ENCODE peak calls at places on chromosomes 5 and 9, in five cellular contexts. F, C, A, Q and O are unnamed samples.

GRCh38 chr5:170633235-170634041 is 129.6 kb downstream of the KCNIP1 start:
- DNase-seq in Q (no peak), A (no peak), C (no peak), F (peak), O (no peak)

GRCh38 chr5:176875783-176876505 is 23.2 kb downstream of the HK3 start:
- DNase-seq in F (no peak), C (no peak), Q (no peak), A (no peak), O (no peak)

GRCh38 chr5:123455640-123456039 is 32.4 kb upstream of the CEP120 start:
- DNase-seq in Q (peak), C (no peak), A (peak), F (no peak), O (peak)

GRCh38 chr5:67432601-67433000 is 236.0 kb upstream of the CD180 start:
- DNase-seq in A (no peak), C (no peak), F (no peak), Q (no peak), O (no peak)

GRCh38 chr9:122383992-122384461 is 13.2 kb downstream of the PTGS1 start:
- DNase-seq in Q (no peak), C (no peak), F (no peak), A (no peak), O (no peak)

GRCh38 chr5:160311491-160312138 is 749 bp downstream of the CCNJL start:
- DNase-seq in F (no peak), Q (no peak), C (no peak), A (no peak), O (no peak)

GRCh38 chr5:32443541-32444190 is 874 bp downstream of the ZFR start:
- DNase-seq in F (peak), C (peak), A (peak), Q (no peak), O (no peak)

GRCh38 chr5:122759310-122759709 is 15.6 kb upstream of the SNX2 start:
- DNase-seq in C (no peak), F (no peak), A (no peak), Q (no peak), O (no peak)

GRCh38 chr5:78295035-78295961 is 800 bp upstream of the AP3B1 start:
- DNase-seq in C (peak), A (peak), F (peak), Q (peak), O (peak)

GRCh38 chr5:55855509-55855908 is 4.4 kb downstream of the IL31RA start:
- DNase-seq in F (no peak), A (no peak), C (no peak), Q (no peak), O (no peak)

GRCh38 chr9:27870404-27870803 is 297.1 kb upstream of the C9orf72 start:
- DNase-seq in C (no peak), Q (no peak), A (no peak), F (no peak), O (no peak)

GRCh38 chr9:14361074-14361473 is 47.1 kb upstream of the NFIB start:
- DNase-seq in Q (no peak), C (no peak), A (no peak), F (no peak), O (no peak)

GRCh38 chr9:137583347-137583746 is 4.6 kb upstream of the DPH7 start:
- DNase-seq in Q (no peak), A (no peak), F (no peak), C (no peak), O (no peak)

GRCh38 chr9:11319477-11320060 is 706.8 kb upstream of the PTPRD start:
- DNase-seq in Q (peak), F (no peak), C (no peak), A (no peak), O (peak)

GRCh38 chr5:42569325-42569724 is 146.1 kb downstream of the GHR start:
- DNase-seq in C (no peak), A (no peak), F (no peak), Q (no peak), O (no peak)

GRCh38 chr5:116291271-116291670 is 206.4 kb downstream of the COMMD10 start:
- DNase-seq in Q (no peak), F (no peak), C (no peak), A (no peak), O (no peak)

GRCh38 chr5:16995372-16995771 is 59.3 kb upstream of the MYO10 start:
- DNase-seq in F (no peak), C (no peak), A (no peak), Q (no peak), O (no peak)

GRCh38 chr5:175718401-175719108 is 60.7 kb downstream of the HRH2 start:
- DNase-seq in C (peak), A (no peak), Q (peak), F (no peak), O (peak)

GRCh38 chr9:110257097-110257955 is 1.0 kb upstream of the TXN start:
- DNase-seq in F (no peak), A (no peak), Q (peak), C (no peak), O (no peak)

GRCh38 chr9:124562328-124562727 is 55.1 kb upstream of the NR5A1 start:
- DNase-seq in C (no peak), F (no peak), A (no peak), Q (no peak), O (no peak)

GRCh38 chr5:180179399-180180197 is 29.4 kb downstream of the RASGEF1C start:
- DNase-seq in Q (no peak), F (no peak), A (no peak), C (no peak), O (no peak)

GRCh38 chr5:86329318-86329717 is 288.4 kb upstream of the COX7C start:
- DNase-seq in F (no peak), Q (no peak), C (no peak), A (no peak), O (no peak)

GRCh38 chr5:167065784-167066183 is 1225.7 kb upstream of the WWC1 start:
- DNase-seq in F (no peak), C (no peak), A (no peak), Q (no peak), O (no peak)

GRCh38 chr9:107648153-107648716 is 158.7 kb upstream of the KLF4 start:
- DNase-seq in C (no peak), Q (no peak), A (no peak), F (no peak), O (no peak)

GRCh38 chr9:93954436-93955355 is at the start of gene BARX1:
- DNase-seq in C (no peak), Q (no peak), F (no peak), A (no peak), O (no peak)

GRCh38 chr5:69250593-69250992 is 15.9 kb downstream of the CDK7 start:
- DNase-seq in A (no peak), C (no peak), Q (no peak), F (no peak), O (no peak)

GRCh38 chr5:5658226-5658625 is 235.7 kb downstream of the ICE1 start:
- DNase-seq in A (no peak), Q (no peak), C (no peak), F (peak), O (no peak)

GRCh38 chr5:71748360-71748759 is 29.3 kb downstream of the CARTPT start:
- DNase-seq in A (no peak), Q (no peak), F (no peak), C (no peak), O (no peak)

GRCh38 chr5:6279607-6280006 is 98.7 kb downstream of the MED10 start:
- DNase-seq in F (peak), Q (no peak), C (no peak), A (no peak), O (no peak)

GRCh38 chr5:174829511-174829864 is 105.1 kb downstream of the MSX2 start:
- DNase-seq in A (no peak), F (no peak), C (no peak), Q (no peak), O (no peak)

GRCh38 chr9:16809912-16810610 is 60.4 kb downstream of the BNC2 start:
- DNase-seq in Q (no peak), C (no peak), A (no peak), F (no peak), O (no peak)

GRCh38 chr5:147170603-147171002 is 64.2 kb upstream of the STK32A start:
- DNase-seq in Q (no peak), F (no peak), C (no peak), A (no peak), O (no peak)